ENCODE peak calls at places on chromosomes 3 and 15, in five cellular contexts. Y is uterus, V is sigmoid colon, E is IMR-90, X is HepG2. P is an unnamed sample.
A peak's percentile ranks its signal among the peaks of the same experiment; 100 is the strongest.

GRCh38 chr15:85581495-85581894 is 201.1 kb downstream of the AKAP13 start:
- DNase-seq in Y (peak; percentile 29), V (peak; percentile 81), E (no peak), X (no peak), P (peak; percentile 68)

GRCh38 chr3:120850326-120851295 is 57.4 kb upstream of the STXBP5L start:
- DNase-seq in Y (no peak), V (no peak), E (no peak), X (no peak), P (no peak)

GRCh38 chr3:169337541-169337940 is 326.0 kb downstream of the MECOM start:
- DNase-seq in Y (no peak), V (no peak), E (no peak), X (no peak), P (no peak)

GRCh38 chr3:184581331-184582210 is 20.0 kb downstream of the EPHB3 start:
- DNase-seq in Y (no peak), V (no peak), E (no peak), X (no peak), P (no peak)

GRCh38 chr3:193805448-193805847 is 212.4 kb downstream of the OPA1 start:
- DNase-seq in Y (peak; percentile 62), V (peak; percentile 77), E (peak; percentile 80), X (peak; percentile 63), P (peak; percentile 71)

GRCh38 chr15:52252781-52253180 is 42.8 kb downstream of the MYO5C start:
- DNase-seq in Y (no peak), V (no peak), E (peak; percentile 96), X (peak; percentile 35), P (no peak)

GRCh38 chr15:35695002-35695401 is 149.0 kb upstream of the DPH6 start:
- DNase-seq in Y (no peak), V (no peak), E (no peak), X (no peak), P (no peak)

GRCh38 chr3:135107043-135107442 is 312.0 kb downstream of the EPHB1 start:
- DNase-seq in Y (no peak), V (no peak), E (no peak), X (no peak), P (no peak)

GRCh38 chr3:66425032-66425431 is 75.8 kb downstream of the LRIG1 start:
- DNase-seq in Y (peak; percentile 83), V (peak; percentile 91), E (no peak), X (no peak), P (no peak)

GRCh38 chr3:124664804-124665203 is 65.4 kb upstream of the UMPS start:
- DNase-seq in Y (no peak), V (no peak), E (no peak), X (peak; percentile 70), P (no peak)

GRCh38 chr3:49673131-49673714 is 928 bp upstream of the APEH start:
- DNase-seq in Y (no peak), V (no peak), E (no peak), X (peak; percentile 45), P (peak; percentile 22)

GRCh38 chr15:22263738-22264137 is 183.4 kb downstream of the OR4M2 start:
- DNase-seq in Y (no peak), V (no peak), E (no peak), X (no peak), P (peak; percentile 78)

GRCh38 chr15:51818156-51818555 is 11.3 kb upstream of the TMOD3 start:
- DNase-seq in Y (no peak), V (no peak), E (no peak), X (no peak), P (no peak)

GRCh38 chr3:101509811-101510210 is 3.2 kb downstream of the SENP7 start:
- DNase-seq in Y (no peak), V (no peak), E (peak; percentile 53), X (no peak), P (no peak)

GRCh38 chr3:101518421-101518871 is 5.4 kb upstream of the SENP7 start:
- DNase-seq in Y (no peak), V (no peak), E (peak; percentile 32), X (peak; percentile 29), P (no peak)

GRCh38 chr3:101513419-101513986 is 491 bp upstream of the SENP7 start:
- DNase-seq in Y (no peak), V (no peak), E (no peak), X (no peak), P (no peak)

GRCh38 chr3:101509276-101509675 is 3.7 kb downstream of the SENP7 start:
- DNase-seq in Y (no peak), V (no peak), E (no peak), X (no peak), P (no peak)

GRCh38 chr3:101512521-101513418 is at the start of gene SENP7:
- DNase-seq in Y (peak; percentile 82), V (peak; percentile 92), E (peak; percentile 75), X (peak; percentile 71), P (peak; percentile 78)
- TF ChIP-seq POLR2A in Y (no peak), V (no peak), E (no peak), X (peak; percentile 48), P (no peak)

GRCh38 chr3:171944109-171945016 is 95.0 kb upstream of the FNDC3B start:
- DNase-seq in Y (no peak), V (no peak), E (no peak), X (no peak), P (no peak)

GRCh38 chr3:171943262-171944108 is 95.9 kb upstream of the FNDC3B start:
- DNase-seq in Y (no peak), V (no peak), E (no peak), X (no peak), P (no peak)

GRCh38 chr3:171939578-171939977 is 96.4 kb downstream of the TMEM212 start:
- DNase-seq in Y (no peak), V (no peak), E (no peak), X (no peak), P (no peak)

GRCh38 chr3:171936231-171936841 is 93.2 kb downstream of the TMEM212 start:
- DNase-seq in Y (no peak), V (no peak), E (peak; percentile 78), X (no peak), P (no peak)

DNA sequence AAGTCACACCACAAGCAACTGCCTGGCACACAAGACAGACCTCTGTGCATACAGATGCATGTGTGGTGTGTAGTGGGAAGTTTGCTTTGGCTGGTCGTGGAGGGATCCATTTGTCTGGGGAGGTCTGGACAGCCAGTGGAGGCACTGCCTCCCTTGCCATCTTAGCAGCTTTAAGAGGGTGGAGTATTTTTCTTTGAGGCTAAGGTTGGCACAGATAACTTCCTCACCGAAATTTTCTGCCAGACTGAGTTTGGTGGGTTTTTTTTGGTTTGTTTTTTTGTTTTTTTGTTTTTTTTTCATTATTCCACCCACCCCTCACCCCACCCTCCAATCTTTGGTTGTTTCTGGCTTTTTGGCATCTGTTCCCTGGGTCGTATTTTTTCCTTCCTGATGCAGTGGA is 97.1 kb downstream of the TMEM212 start:
- DNase-seq in Y (no peak), V (no peak), E (no peak), X (no peak), P (no peak)
- H3K4me3 ChIP-seq in Y (no peak overlapping the region), V (no peak overlapping the region), E (no peak overlapping the region), X (no peak overlapping the region), P (no peak overlapping the region)

DNA sequence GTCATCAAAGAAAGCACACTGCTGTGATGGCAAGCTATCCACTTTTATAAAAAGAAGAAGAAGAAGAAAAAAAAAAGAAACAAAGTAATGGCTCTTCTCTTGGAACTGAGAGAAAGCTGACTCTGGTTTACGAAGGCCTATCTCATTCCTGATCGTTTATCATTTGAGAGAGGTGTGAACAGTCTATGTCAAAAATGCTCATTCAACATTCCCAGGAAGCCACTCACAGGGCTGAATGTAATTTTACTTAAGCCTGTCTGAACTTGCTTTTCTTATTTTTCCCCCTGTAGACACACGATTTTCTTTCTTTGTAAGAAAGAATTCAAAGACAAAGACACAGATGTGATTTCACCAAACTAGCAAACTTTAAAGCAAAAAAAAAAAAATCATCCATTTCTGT is 805.8 kb downstream of the FHIT start:
- DNase-seq in Y (no peak), V (no peak), E (no peak), X (no peak), P (no peak)
- TF ChIP-seq CTCF in Y (no peak), V (no peak), E (no peak), X (no peak), P (no peak)

GRCh38 chr15:56369234-56369633 is 4.0 kb downstream of the TEX9 start:
- DNase-seq in Y (no peak), V (no peak), E (no peak), X (no peak), P (no peak)

GRCh38 chr15:56366211-56366610 is 985 bp downstream of the TEX9 start:
- DNase-seq in Y (no peak), V (no peak), E (no peak), X (no peak), P (no peak)

GRCh38 chr15:56361978-56362377 is 3.2 kb upstream of the TEX9 start:
- DNase-seq in Y (no peak), V (no peak), E (no peak), X (no peak), P (no peak)

GRCh38 chr15:56367156-56367555 is 1.9 kb downstream of the TEX9 start:
- DNase-seq in Y (no peak), V (no peak), E (no peak), X (no peak), P (no peak)

GRCh38 chr15:56365075-56365711 is at the start of gene TEX9:
- DNase-seq in Y (peak; percentile 83), V (peak; percentile 91), E (peak; percentile 80), X (peak; percentile 69), P (peak; percentile 78)
- TF ChIP-seq POLR2A in Y (no peak), V (no peak), E (no peak), X (peak; percentile 84), P (no peak)

GRCh38 chr15:45704329-45705249 is 69.8 kb downstream of the SQOR start:
- DNase-seq in Y (peak; percentile 27), V (peak; percentile 67), E (peak; percentile 37), X (no peak), P (no peak)

GRCh38 chr15:45705510-45706473 is 71.0 kb downstream of the SQOR start:
- DNase-seq in Y (peak; percentile 74), V (peak; percentile 91), E (peak; percentile 86), X (peak; percentile 68), P (peak; percentile 94)

GRCh38 chr15:45701108-45701507 is 66.3 kb downstream of the SQOR start:
- DNase-seq in Y (no peak), V (no peak), E (no peak), X (no peak), P (no peak)

GRCh38 chr15:45702041-45702440 is 67.2 kb downstream of the SQOR start:
- DNase-seq in Y (no peak), V (no peak), E (no peak), X (no peak), P (no peak)

DNA sequence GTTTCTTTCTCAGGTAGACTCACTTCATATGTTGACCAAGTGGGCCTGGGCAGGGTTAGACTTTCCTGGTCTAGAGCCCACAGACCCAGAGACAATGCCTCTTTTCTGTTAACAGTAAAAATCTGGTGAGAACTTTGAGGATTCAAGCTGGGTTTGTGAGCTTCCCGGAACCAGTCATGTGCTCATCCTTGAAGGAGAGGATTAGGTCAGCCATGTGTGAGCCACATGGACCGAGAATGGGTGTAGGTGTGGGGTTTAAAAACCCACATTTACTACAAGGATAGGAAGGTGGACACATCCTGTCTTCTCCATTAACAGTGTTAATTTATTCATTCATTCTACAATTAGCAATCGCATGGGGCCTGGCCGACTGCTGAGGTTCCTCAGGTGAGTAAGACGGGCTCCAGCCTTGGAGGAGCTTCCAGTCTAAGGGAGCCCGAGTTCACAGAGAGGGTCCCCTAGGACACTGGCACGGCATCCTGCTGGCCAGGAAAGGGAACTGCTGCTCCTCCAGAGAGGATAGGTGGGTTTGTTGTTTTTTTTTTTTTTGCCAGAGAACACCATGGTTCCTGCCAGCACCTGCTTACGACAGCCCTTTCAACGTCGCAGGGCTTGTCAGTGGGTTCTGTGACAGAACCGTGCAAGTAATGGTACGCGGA is 69.0 kb downstream of the SQOR start:
- DNase-seq in Y (no peak), V (no peak), E (no peak), X (no peak), P (no peak)
- H3K4me3 ChIP-seq in Y (peak overlapping the region; percentile 35), V (peak overlapping the region; percentile 53), E (no peak overlapping the region), X (no peak overlapping the region), P (no peak overlapping the region)

GRCh38 chr15:59622289-59622688 is 10.7 kb downstream of the GCNT3 start:
- DNase-seq in Y (no peak), V (no peak), E (peak; percentile 34), X (peak; percentile 79), P (no peak)
- TF ChIP-seq CTCF in Y (no peak), V (no peak), E (peak; percentile 32), X (peak; percentile 89), P (no peak)

P was measured in lower leg skin.